ENCODE peak calls at places on chromosomes 2 and 18, in four cellular contexts. I, K, D and G are unnamed samples.

GRCh38 chr2:145006957-145007672 is 487.2 kb upstream of the ZEB2 start:
- DNase-seq in I (peak; percentile 3), K (peak; percentile 99), D (no peak), G (no peak)

GRCh38 chr18:48581206-48581605 is 42.4 kb downstream of the CTIF start:
- DNase-seq in I (no peak), K (no peak), D (no peak), G (no peak)

GRCh38 chr2:233063976-233064411 is 3.9 kb downstream of the INPP5D start:
- DNase-seq in I (no peak), K (no peak), D (no peak), G (no peak)

GRCh38 chr18:36809590-36810381 is 19.0 kb downstream of the TPGS2 start:
- DNase-seq in I (peak; percentile 61), K (peak; percentile 43), D (peak; percentile 85), G (peak; percentile 83)

GRCh38 chr2:216653931-216654365 is 20.7 kb downstream of the IGFBP2 start:
- DNase-seq in I (no peak), K (no peak), D (no peak), G (no peak)

GRCh38 chr2:8440029-8440778 is 241.7 kb upstream of the ID2 start:
- DNase-seq in I (peak; percentile 25), K (no peak), D (no peak), G (no peak)

GRCh38 chr2:70901235-70902066 is 34.2 kb upstream of the ATP6V1B1 start:
- DNase-seq in I (no peak), K (peak; percentile 31), D (peak; percentile 62), G (peak; percentile 53)

GRCh38 chr2:98912221-98912851 is 23.7 kb downstream of the CRACDL start:
- DNase-seq in I (peak; percentile 83), K (peak; percentile 92), D (peak; percentile 8), G (no peak)

GRCh38 chr2:197197808-197198409 is 112.7 kb downstream of the ANKRD44 start:
- DNase-seq in I (no peak), K (no peak), D (no peak), G (no peak)
- H3K4me3 ChIP-seq in I (no peak overlapping the region), K (no peak overlapping the region), D (no peak overlapping the region), G (no peak overlapping the region)

GRCh38 chr2:54836477-54836876 is 113.0 kb downstream of the EML6 start:
- DNase-seq in I (no peak), K (no peak), D (peak; percentile 28), G (no peak)
- H3K36me3 ChIP-seq in I (no peaks in the 10 kb centered on the region), K (no peaks in the 10 kb centered on the region), D (no peaks in the 10 kb centered on the region), G (no peaks in the 10 kb centered on the region)

GRCh38 chr2:176112375-176113302 is 3.9 kb upstream of the HOXD10 start:
- DNase-seq in I (no peak), K (no peak), D (peak; percentile 39), G (no peak)
- H3K9me3 ChIP-seq in I (no peaks in the 10 kb centered on the region), K (peaks cover 6% of the 10 kb centered on the region), D (no peaks in the 10 kb centered on the region), G (no peaks in the 10 kb centered on the region)

GRCh38 chr18:75221902-75222301 is 11.3 kb downstream of the TSHZ1 start:
- DNase-seq in I (no peak), K (no peak), D (no peak), G (no peak)
- H3K4me3 ChIP-seq in I (no peak overlapping the region), K (no peak overlapping the region), D (no peak overlapping the region), G (no peak overlapping the region)

DNA sequence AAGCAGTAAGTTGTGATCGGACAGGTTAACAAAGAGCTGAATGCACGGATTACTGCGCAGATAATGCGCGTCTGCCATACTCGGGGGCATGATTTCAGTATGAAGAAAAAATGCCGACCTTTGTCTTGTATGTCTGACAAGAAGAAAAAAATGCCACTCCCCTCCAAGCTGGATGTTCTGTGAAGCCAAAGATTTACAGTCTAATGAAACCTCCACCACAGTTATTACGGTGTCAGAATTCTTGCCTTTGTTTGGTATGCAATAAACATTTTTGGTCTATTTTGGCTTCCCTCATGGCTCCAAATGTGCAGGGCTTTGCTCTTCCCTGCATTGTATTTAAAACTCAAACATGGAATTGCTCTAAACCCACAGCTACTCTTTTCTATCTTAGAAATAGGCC is 72.2 kb upstream of the THUMPD2 start:
- DNase-seq in I (no peak), K (peak; percentile 46), D (no peak), G (peak; percentile 99)
- H3K36me3 ChIP-seq in I (no peaks in the 10 kb centered on the region), K (no peaks in the 10 kb centered on the region), D (no peaks in the 10 kb centered on the region), G (no peaks in the 10 kb centered on the region)

DNA sequence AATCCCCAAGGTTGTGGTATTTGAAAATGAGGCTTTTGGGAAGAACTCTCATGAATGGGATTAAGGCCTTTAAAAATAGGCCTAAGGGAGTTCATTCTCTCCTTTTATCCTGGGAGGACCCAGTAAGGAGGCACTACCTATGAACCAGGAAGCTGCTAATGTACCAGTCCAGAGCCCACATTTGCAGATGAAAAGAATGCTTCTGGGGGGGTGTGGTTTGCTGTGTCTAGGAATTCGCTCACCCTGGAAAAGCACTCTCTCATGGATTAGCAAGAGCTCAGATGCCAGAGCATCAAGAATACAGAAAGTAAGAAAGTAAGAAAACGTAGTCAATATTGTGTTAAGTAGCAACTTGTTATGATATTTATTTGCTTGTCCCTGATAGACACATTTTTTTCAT is 785.7 kb upstream of the GYPC start:
- DNase-seq in I (no peak), K (no peak), D (no peak), G (peak; percentile 19)
- H3K9me3 ChIP-seq in I (no peaks in the 10 kb centered on the region), K (no peaks in the 10 kb centered on the region), D (peaks cover 13% of the 10 kb centered on the region), G (peaks cover 2% of the 10 kb centered on the region)

DNA sequence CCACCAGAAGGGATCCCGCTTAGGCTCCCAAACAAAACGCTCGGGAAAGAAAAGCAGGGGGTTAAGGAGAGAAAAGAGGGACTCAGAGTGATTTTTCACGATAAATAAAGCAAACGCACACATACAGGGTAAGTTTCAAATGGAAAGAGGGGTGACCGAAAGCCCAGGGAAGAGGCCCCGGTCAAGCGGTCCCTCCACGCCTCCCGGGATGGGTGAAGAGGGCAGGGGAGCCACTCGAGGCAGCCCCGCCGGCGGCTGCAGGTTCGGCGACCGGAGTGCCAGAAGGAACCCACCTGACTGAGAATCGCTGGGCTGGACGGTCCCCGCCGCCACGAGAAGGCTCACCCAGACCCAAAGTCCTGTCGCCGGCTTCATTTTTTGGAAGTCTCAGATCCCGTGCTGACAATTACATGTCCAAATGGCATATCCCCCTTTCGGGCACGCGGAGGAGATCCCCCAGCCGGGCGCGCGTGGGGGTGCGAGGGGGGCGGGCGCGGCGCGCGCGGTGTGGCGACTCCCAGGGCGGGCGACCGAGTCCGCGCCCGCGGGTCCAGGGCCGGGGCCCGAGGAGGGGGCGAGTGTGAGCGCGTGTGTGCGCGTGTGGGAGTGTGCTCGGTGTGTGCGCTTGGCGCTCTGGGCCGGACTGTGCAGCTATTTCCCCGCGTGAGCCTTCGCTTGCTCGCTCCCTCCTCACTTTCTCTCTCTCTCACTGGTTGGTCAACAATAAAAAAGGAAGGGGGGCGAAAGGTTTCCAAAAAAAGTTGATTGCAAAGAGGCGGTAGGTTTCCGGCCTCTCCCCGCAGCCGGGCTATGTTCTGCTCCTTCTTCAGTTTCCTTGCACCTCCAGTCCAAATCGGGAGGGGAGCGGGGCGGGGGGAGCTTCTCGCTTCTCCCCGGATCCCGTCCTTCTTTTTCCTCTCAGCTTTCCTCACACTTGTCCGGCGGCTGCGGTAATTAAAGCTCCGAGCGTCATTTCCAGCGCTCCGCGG is at the start of gene ERBB4:
- DNase-seq in I (peak; percentile 31), K (no peak), D (peak; percentile 66), G (peak; percentile 55)
- H3K4me3 ChIP-seq in I (peak within 1 kb of the TSS; percentile 64), K (peak within 1 kb of the TSS; percentile 74), D (peak within 1 kb of the TSS; percentile 95), G (peak within 1 kb of the TSS; percentile 49)

GRCh38 chr18:44702594-44702993 is 21.9 kb downstream of the SETBP1 start:
- DNase-seq in I (no peak), K (no peak), D (no peak), G (no peak)
- H3K36me3 ChIP-seq in I (no peaks in the 10 kb centered on the region), K (no peaks in the 10 kb centered on the region), D (no peaks in the 10 kb centered on the region), G (no peaks in the 10 kb centered on the region)

GRCh38 chr2:176784633-176785193 is 427.9 kb upstream of the HNRNPA3 start:
- DNase-seq in I (no peak), K (no peak), D (no peak), G (no peak)

GRCh38 chr2:176781570-176782217 is 430.9 kb upstream of the HNRNPA3 start:
- DNase-seq in I (no peak), K (no peak), D (no peak), G (no peak)

GRCh38 chr2:176774768-176775453 is 437.7 kb upstream of the HNRNPA3 start:
- DNase-seq in I (no peak), K (no peak), D (peak; percentile 30), G (no peak)

GRCh38 chr2:176779917-176780316 is 432.7 kb upstream of the HNRNPA3 start:
- DNase-seq in I (no peak), K (no peak), D (no peak), G (no peak)
- H3K9me3 ChIP-seq in I (no peaks in the 10 kb centered on the region), K (no peaks in the 10 kb centered on the region), D (no peaks in the 10 kb centered on the region), G (no peaks in the 10 kb centered on the region)

GRCh38 chr18:12279781-12280531 is 25.8 kb downstream of the CIDEA start:
- DNase-seq in I (no peak), K (no peak), D (no peak), G (no peak)
- H3K4me3 ChIP-seq in I (no peak overlapping the region), K (peak overlapping the region; percentile 9), D (no peak overlapping the region), G (no peak overlapping the region)